ENCODE peak calls at places on chromosome 10, in nine cellular contexts. One of them, this sample, is unnamed.

GRCh38 chr10:101089520-101090299 is 27.9 kb downstream of the KAZALD1 start:
- DNase-seq in HCT116: no peak
- DNase-seq in NB4: no peak
- DNase-seq in cardiac muscle cell: no peak
- DNase-seq in hepatocyte: no peak
- DNase-seq in epithelial cell of esophagus: peak
- DNase-seq in OCI-LY7: no peak
- DNase-seq in ovary: no peak
- DNase-seq in body of pancreas: peak
- DNase-seq in this sample: no peak

GRCh38 chr10:88670497-88670896 is 6.3 kb downstream of the LIPF start:
- DNase-seq in HCT116: no peak
- DNase-seq in NB4: no peak
- DNase-seq in cardiac muscle cell: no peak
- DNase-seq in hepatocyte: no peak
- DNase-seq in epithelial cell of esophagus: peak
- DNase-seq in OCI-LY7: no peak
- DNase-seq in ovary: no peak
- DNase-seq in body of pancreas: no peak
- DNase-seq in this sample: no peak

GRCh38 chr10:13271552-13272163 is 28.2 kb downstream of the PHYH start:
- DNase-seq in HCT116: peak
- DNase-seq in NB4: peak
- DNase-seq in cardiac muscle cell: peak
- DNase-seq in hepatocyte: peak
- DNase-seq in epithelial cell of esophagus: peak
- DNase-seq in OCI-LY7: peak
- DNase-seq in ovary: peak
- DNase-seq in body of pancreas: peak
- DNase-seq in this sample: peak

GRCh38 chr10:21498977-21499376 is 26.5 kb downstream of the SKIDA1 start:
- DNase-seq in HCT116: no peak
- DNase-seq in NB4: no peak
- DNase-seq in cardiac muscle cell: no peak
- DNase-seq in hepatocyte: no peak
- DNase-seq in epithelial cell of esophagus: no peak
- DNase-seq in OCI-LY7: no peak
- DNase-seq in ovary: no peak
- DNase-seq in body of pancreas: no peak
- DNase-seq in this sample: no peak

GRCh38 chr10:127971973-127972615 is 65.2 kb downstream of the PTPRE start:
- DNase-seq in HCT116: no peak
- DNase-seq in NB4: peak
- DNase-seq in cardiac muscle cell: no peak
- DNase-seq in hepatocyte: no peak
- DNase-seq in epithelial cell of esophagus: no peak
- DNase-seq in OCI-LY7: no peak
- DNase-seq in ovary: no peak
- DNase-seq in body of pancreas: no peak
- DNase-seq in this sample: no peak

GRCh38 chr10:100327007-100327700 is 2.9 kb downstream of the PKD2L1 start:
- DNase-seq in HCT116: no peak
- DNase-seq in NB4: peak
- DNase-seq in cardiac muscle cell: no peak
- DNase-seq in hepatocyte: no peak
- DNase-seq in epithelial cell of esophagus: no peak
- DNase-seq in OCI-LY7: peak
- DNase-seq in ovary: no peak
- DNase-seq in body of pancreas: no peak
- DNase-seq in this sample: peak

GRCh38 chr10:120755771-120756170 is 95.4 kb upstream of the WDR11 start:
- DNase-seq in HCT116: no peak
- DNase-seq in NB4: no peak
- DNase-seq in cardiac muscle cell: no peak
- DNase-seq in hepatocyte: no peak
- DNase-seq in epithelial cell of esophagus: no peak
- DNase-seq in OCI-LY7: no peak
- DNase-seq in ovary: no peak
- DNase-seq in body of pancreas: no peak
- DNase-seq in this sample: no peak

GRCh38 chr10:58622286-58622685 is 109.6 kb downstream of the BICC1 start:
- DNase-seq in HCT116: no peak
- DNase-seq in NB4: no peak
- DNase-seq in cardiac muscle cell: no peak
- DNase-seq in hepatocyte: no peak
- DNase-seq in epithelial cell of esophagus: no peak
- DNase-seq in OCI-LY7: no peak
- DNase-seq in ovary: no peak
- DNase-seq in body of pancreas: no peak
- DNase-seq in this sample: no peak

GRCh38 chr10:131519723-131520122 is 208.2 kb upstream of the TCERG1L start:
- DNase-seq in HCT116: no peak
- DNase-seq in NB4: no peak
- DNase-seq in cardiac muscle cell: no peak
- DNase-seq in hepatocyte: no peak
- DNase-seq in epithelial cell of esophagus: no peak
- DNase-seq in OCI-LY7: no peak
- DNase-seq in ovary: no peak
- DNase-seq in body of pancreas: no peak
- DNase-seq in this sample: no peak

GRCh38 chr10:6642881-6643280 is 62.8 kb upstream of the PRKCQ start:
- DNase-seq in HCT116: no peak
- DNase-seq in NB4: no peak
- DNase-seq in cardiac muscle cell: no peak
- DNase-seq in hepatocyte: no peak
- DNase-seq in epithelial cell of esophagus: no peak
- DNase-seq in OCI-LY7: no peak
- DNase-seq in ovary: no peak
- DNase-seq in body of pancreas: no peak
- DNase-seq in this sample: no peak

GRCh38 chr10:90968448-90969086 is 47.7 kb upstream of the ANKRD1 start:
- DNase-seq in HCT116: no peak
- DNase-seq in NB4: no peak
- DNase-seq in cardiac muscle cell: no peak
- DNase-seq in hepatocyte: no peak
- DNase-seq in epithelial cell of esophagus: peak
- DNase-seq in OCI-LY7: no peak
- DNase-seq in ovary: no peak
- DNase-seq in body of pancreas: no peak
- DNase-seq in this sample: no peak

GRCh38 chr10:119028900-119029612 is 458 bp upstream of the NANOS1 start:
- DNase-seq in HCT116: peak
- DNase-seq in NB4: peak
- DNase-seq in cardiac muscle cell: peak
- DNase-seq in hepatocyte: peak
- DNase-seq in epithelial cell of esophagus: peak
- DNase-seq in OCI-LY7: peak
- DNase-seq in ovary: peak
- DNase-seq in body of pancreas: peak
- DNase-seq in this sample: peak

GRCh38 chr10:119029613-119030420 is at the start of gene NANOS1:
- DNase-seq in HCT116: no peak
- DNase-seq in NB4: peak
- DNase-seq in cardiac muscle cell: peak
- DNase-seq in hepatocyte: peak
- DNase-seq in epithelial cell of esophagus: no peak
- DNase-seq in OCI-LY7: no peak
- DNase-seq in ovary: peak
- DNase-seq in body of pancreas: no peak
- DNase-seq in this sample: peak

GRCh38 chr10:119031496-119032059 is 2.1 kb downstream of the NANOS1 start:
- DNase-seq in HCT116: no peak
- DNase-seq in NB4: peak
- DNase-seq in cardiac muscle cell: no peak
- DNase-seq in hepatocyte: no peak
- DNase-seq in epithelial cell of esophagus: no peak
- DNase-seq in OCI-LY7: no peak
- DNase-seq in ovary: no peak
- DNase-seq in body of pancreas: no peak
- DNase-seq in this sample: no peak

GRCh38 chr10:119026301-119027110 is 3.0 kb upstream of the NANOS1 start:
- DNase-seq in HCT116: no peak
- DNase-seq in NB4: no peak
- DNase-seq in cardiac muscle cell: no peak
- DNase-seq in hepatocyte: no peak
- DNase-seq in epithelial cell of esophagus: no peak
- DNase-seq in OCI-LY7: no peak
- DNase-seq in ovary: no peak
- DNase-seq in body of pancreas: no peak
- DNase-seq in this sample: no peak

GRCh38 chr10:119030421-119031250 is 1.1 kb downstream of the NANOS1 start:
- DNase-seq in HCT116: peak
- DNase-seq in NB4: peak
- DNase-seq in cardiac muscle cell: peak
- DNase-seq in hepatocyte: no peak
- DNase-seq in epithelial cell of esophagus: peak
- DNase-seq in OCI-LY7: peak
- DNase-seq in ovary: peak
- DNase-seq in body of pancreas: peak
- DNase-seq in this sample: peak
- H3K4me3 ChIP-seq in HCT116: peak
- H3K4me3 ChIP-seq in NB4: peak
- H3K4me3 ChIP-seq in cardiac muscle cell: peak
- H3K4me3 ChIP-seq in hepatocyte: peak
- H3K4me3 ChIP-seq in epithelial cell of esophagus: peak
- H3K4me3 ChIP-seq in OCI-LY7: peak
- H3K4me3 ChIP-seq in ovary: peak
- H3K4me3 ChIP-seq in body of pancreas: no peak
- H3K4me3 ChIP-seq in this sample: no peak

DNA sequence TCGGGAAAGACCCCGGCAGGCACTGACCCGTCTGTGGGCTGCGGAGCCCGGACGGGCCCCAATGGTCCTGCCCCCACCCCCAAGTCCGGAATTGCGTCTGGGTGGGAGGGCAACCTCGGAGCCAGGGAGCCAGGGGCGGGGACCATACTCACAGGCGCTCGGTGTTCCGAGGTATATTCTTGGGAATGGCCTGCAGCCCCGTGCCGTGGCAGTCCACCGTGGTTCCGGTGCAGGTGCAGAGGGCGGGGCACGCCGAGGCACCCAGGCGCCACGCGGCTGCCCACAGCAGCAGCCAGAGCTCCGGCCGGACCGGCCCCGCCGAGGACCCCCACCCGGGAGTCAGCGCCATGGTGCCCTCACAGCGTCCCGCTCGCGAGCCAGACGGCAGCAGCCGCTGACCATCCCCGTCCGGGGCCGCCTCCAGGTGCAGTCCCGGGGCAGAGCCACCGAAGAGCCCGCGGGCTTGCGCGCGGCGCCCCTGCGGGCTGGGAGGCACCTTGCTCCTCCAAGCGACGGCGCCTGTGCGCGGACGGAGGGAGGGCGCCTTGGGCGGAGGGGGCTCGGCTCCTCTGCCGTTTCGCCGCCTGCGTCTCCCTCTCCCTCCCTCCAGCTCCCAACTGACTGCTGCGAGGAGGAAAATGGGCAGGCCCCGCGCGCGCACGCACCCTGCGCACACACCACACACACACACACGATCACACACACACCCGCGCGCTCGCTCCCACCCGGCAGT is at the start of gene SLIT1:
- DNase-seq in HCT116: no peak
- DNase-seq in NB4: no peak
- DNase-seq in cardiac muscle cell: peak
- DNase-seq in hepatocyte: peak
- DNase-seq in epithelial cell of esophagus: no peak
- DNase-seq in OCI-LY7: no peak
- DNase-seq in ovary: peak
- DNase-seq in body of pancreas: peak
- DNase-seq in this sample: no peak
- TF ChIP-seq CTCF in HCT116: no peak
- TF ChIP-seq CTCF in NB4: no peak
- TF ChIP-seq CTCF in cardiac muscle cell: no peak
- TF ChIP-seq CTCF in hepatocyte: peak
- TF ChIP-seq CTCF in epithelial cell of esophagus: no peak
- TF ChIP-seq CTCF in OCI-LY7: no peak
- TF ChIP-seq CTCF in ovary: no peak
- TF ChIP-seq CTCF in body of pancreas: no peak
- TF ChIP-seq CTCF in this sample: no peak

GRCh38 chr10:73772280-73773151 is 9.3 kb upstream of the CHCHD1 start:
- DNase-seq in HCT116: peak
- DNase-seq in NB4: peak
- DNase-seq in cardiac muscle cell: peak
- DNase-seq in hepatocyte: peak
- DNase-seq in epithelial cell of esophagus: peak
- DNase-seq in OCI-LY7: peak
- DNase-seq in ovary: peak
- DNase-seq in body of pancreas: peak
- DNase-seq in this sample: peak

GRCh38 chr10:73773152-73773879 is 8.5 kb upstream of the CHCHD1 start:
- DNase-seq in HCT116: no peak
- DNase-seq in NB4: peak
- DNase-seq in cardiac muscle cell: peak
- DNase-seq in hepatocyte: no peak
- DNase-seq in epithelial cell of esophagus: no peak
- DNase-seq in OCI-LY7: peak
- DNase-seq in ovary: no peak
- DNase-seq in body of pancreas: no peak
- DNase-seq in this sample: no peak

GRCh38 chr10:73769396-73769795 is 12.5 kb upstream of the CHCHD1 start:
- DNase-seq in HCT116: no peak
- DNase-seq in NB4: no peak
- DNase-seq in cardiac muscle cell: no peak
- DNase-seq in hepatocyte: no peak
- DNase-seq in epithelial cell of esophagus: no peak
- DNase-seq in OCI-LY7: no peak
- DNase-seq in ovary: no peak
- DNase-seq in body of pancreas: no peak
- DNase-seq in this sample: no peak

GRCh38 chr10:73771722-73772279 is 10.0 kb upstream of the CHCHD1 start:
- DNase-seq in HCT116: peak
- DNase-seq in NB4: peak
- DNase-seq in cardiac muscle cell: peak
- DNase-seq in hepatocyte: peak
- DNase-seq in epithelial cell of esophagus: peak
- DNase-seq in OCI-LY7: peak
- DNase-seq in ovary: peak
- DNase-seq in body of pancreas: peak
- DNase-seq in this sample: peak

GRCh38 chr10:73768881-73769280 is 13.0 kb upstream of the CHCHD1 start:
- DNase-seq in HCT116: no peak
- DNase-seq in NB4: no peak
- DNase-seq in cardiac muscle cell: no peak
- DNase-seq in hepatocyte: no peak
- DNase-seq in epithelial cell of esophagus: no peak
- DNase-seq in OCI-LY7: peak
- DNase-seq in ovary: no peak
- DNase-seq in body of pancreas: no peak
- DNase-seq in this sample: no peak
- H3K4me3 ChIP-seq in HCT116: no peak
- H3K4me3 ChIP-seq in NB4: no peak
- H3K4me3 ChIP-seq in cardiac muscle cell: no peak
- H3K4me3 ChIP-seq in hepatocyte: no peak
- H3K4me3 ChIP-seq in epithelial cell of esophagus: no peak
- H3K4me3 ChIP-seq in OCI-LY7: no peak
- H3K4me3 ChIP-seq in ovary: no peak
- H3K4me3 ChIP-seq in body of pancreas: no peak
- H3K4me3 ChIP-seq in this sample: no peak

GRCh38 chr10:27068217-27068891 is 31.9 kb downstream of the ANKRD26 start:
- DNase-seq in HCT116: no peak
- DNase-seq in NB4: no peak
- DNase-seq in cardiac muscle cell: no peak
- DNase-seq in hepatocyte: no peak
- DNase-seq in epithelial cell of esophagus: no peak
- DNase-seq in OCI-LY7: no peak
- DNase-seq in ovary: no peak
- DNase-seq in body of pancreas: no peak
- DNase-seq in this sample: no peak

GRCh38 chr10:27072436-27073114 is 27.7 kb downstream of the ANKRD26 start:
- DNase-seq in HCT116: no peak
- DNase-seq in NB4: peak
- DNase-seq in cardiac muscle cell: no peak
- DNase-seq in hepatocyte: no peak
- DNase-seq in epithelial cell of esophagus: no peak
- DNase-seq in OCI-LY7: no peak
- DNase-seq in ovary: no peak
- DNase-seq in body of pancreas: no peak
- DNase-seq in this sample: no peak
- TF ChIP-seq CTCF in HCT116: no peak
- TF ChIP-seq CTCF in NB4: no peak
- TF ChIP-seq CTCF in cardiac muscle cell: no peak
- TF ChIP-seq CTCF in hepatocyte: no peak
- TF ChIP-seq CTCF in epithelial cell of esophagus: peak
- TF ChIP-seq CTCF in OCI-LY7: peak
- TF ChIP-seq CTCF in ovary: no peak
- TF ChIP-seq CTCF in body of pancreas: no peak
- TF ChIP-seq CTCF in this sample: no peak